ENCODE peak calls at places on chromosome 5, in four cellular contexts. X is HL-60, Y is spleen, A is prostate gland. K is an unnamed sample.

GRCh38 chr5:14443665-14444064 is 137.9 kb upstream of the OTULINL start:
- DNase-seq in A (peak; percentile 28), X (no peak), Y (no peak), K (no peak)

GRCh38 chr5:112616812-112617547 is 120.7 kb upstream of the APC start:
- DNase-seq in X (no peak), Y (no peak), A (no peak), K (no peak)

GRCh38 chr5:124665035-124665434 is 81.4 kb downstream of the ZNF608 start:
- DNase-seq in X (no peak), A (no peak), Y (no peak), K (no peak)

GRCh38 chr5:156755421-156756087 is 94.5 kb upstream of the PPP1R2B start:
- DNase-seq in X (no peak), A (no peak), Y (no peak), K (no peak)

GRCh38 chr5:111931658-111932057 is 174.7 kb upstream of the NREP start:
- DNase-seq in Y (no peak), X (no peak), A (no peak), K (no peak)

GRCh38 chr5:9924614-9925013 is 294.5 kb upstream of the TAS2R1 start:
- DNase-seq in A (no peak), X (peak; percentile 12), Y (no peak), K (peak; percentile 22)

GRCh38 chr5:10441992-10442435 is 335 bp downstream of the ROPN1L start:
- DNase-seq in X (no peak), A (no peak), Y (no peak), K (no peak)

GRCh38 chr5:393846-394275 is 49.1 kb upstream of the EXOC3 start:
- DNase-seq in Y (no peak), X (no peak), A (peak; percentile 3), K (no peak)

GRCh38 chr5:21919417-21920022 is 933.6 kb downstream of the CDH12 start:
- DNase-seq in X (no peak), A (no peak), Y (no peak), K (peak; percentile 32)

GRCh38 chr5:63245271-63245670 is 666.7 kb downstream of the LRRC70 start:
- DNase-seq in X (no peak), Y (no peak), A (no peak), K (no peak)

GRCh38 chr5:31861601-31862000 is 222.7 kb downstream of the PDZD2 start:
- DNase-seq in A (no peak), X (no peak), Y (no peak), K (no peak)

GRCh38 chr5:127400524-127400923 is 109.9 kb downstream of the MEGF10 start:
- DNase-seq in Y (no peak), X (no peak), A (no peak), K (no peak)

GRCh38 chr5:141338538-141339306 is at the start of gene PCDHGA2:
- DNase-seq in A (no peak), Y (no peak), X (no peak), K (no peak)

GRCh38 chr5:20215257-20215656 is 227.3 kb upstream of the CDH18 start:
- DNase-seq in X (no peak), Y (no peak), A (no peak), K (no peak)

GRCh38 chr5:40796487-40796889 is 1.7 kb downstream of the PRKAA1 start:
- DNase-seq in A (no peak), X (peak; percentile 91), Y (no peak), K (no peak)

DNA sequence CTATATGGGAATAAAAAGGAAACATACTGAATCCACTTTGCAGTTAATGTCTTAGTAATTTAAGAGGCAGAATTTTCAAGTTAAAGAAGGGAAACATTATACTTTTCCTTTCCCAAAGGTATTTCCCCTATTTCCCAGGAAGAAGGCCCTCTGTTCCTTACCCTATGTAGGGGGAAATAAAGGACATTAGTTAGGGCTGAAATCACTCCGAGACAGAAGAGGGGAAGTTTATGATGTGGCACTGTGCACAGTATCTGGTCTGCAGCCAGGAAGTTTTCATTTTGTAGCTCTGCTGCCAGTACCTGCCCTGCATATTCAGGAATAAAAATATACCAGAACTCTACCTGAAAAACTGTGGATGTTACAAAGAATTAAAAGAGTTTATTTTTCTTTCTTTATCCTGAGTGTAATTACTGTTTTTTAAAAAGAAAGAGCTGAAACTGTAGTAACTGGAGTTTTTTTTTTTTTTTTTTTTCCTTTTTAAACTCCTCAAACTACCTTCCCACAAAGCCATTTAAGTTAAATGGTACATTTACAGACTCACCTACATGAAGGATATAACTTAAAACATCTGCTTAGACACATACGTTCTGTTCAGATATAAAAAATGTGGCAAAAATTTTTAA is 7.3 kb downstream of the MEF2C start:
- DNase-seq in Y (no peak), A (no peak), X (no peak), K (no peak)
- TF ChIP-seq POLR2AphosphoS5 in Y (no peak), A (no peak), X (no peak), K (no peak)

DNA sequence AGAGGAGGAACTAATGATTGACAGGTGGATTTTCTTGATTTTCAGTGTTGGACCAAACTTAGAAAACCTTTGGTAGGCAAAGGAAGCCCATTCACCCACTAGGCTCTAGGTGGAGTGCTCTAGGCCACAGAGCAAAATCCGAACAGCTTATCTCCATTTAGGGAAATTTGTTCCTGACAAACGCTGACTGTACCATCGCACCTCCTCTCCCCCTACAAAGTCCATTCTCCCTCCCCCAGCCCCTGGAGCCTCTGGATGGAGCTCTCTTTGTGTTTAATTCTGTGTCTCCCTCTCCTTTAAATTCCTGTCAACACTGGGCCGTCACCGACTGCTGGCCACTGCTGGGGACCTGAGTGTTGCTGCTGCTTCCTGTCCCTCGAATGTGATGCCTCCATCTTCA is 350.1 kb upstream of the IRX2 start:
- DNase-seq in Y (peak; percentile 16), X (no peak), A (no peak), K (no peak)
- H3K27ac ChIP-seq in Y (no peak overlapping the region), X (no peak overlapping the region), A (no peak overlapping the region), K (no peak overlapping the region)

DNA sequence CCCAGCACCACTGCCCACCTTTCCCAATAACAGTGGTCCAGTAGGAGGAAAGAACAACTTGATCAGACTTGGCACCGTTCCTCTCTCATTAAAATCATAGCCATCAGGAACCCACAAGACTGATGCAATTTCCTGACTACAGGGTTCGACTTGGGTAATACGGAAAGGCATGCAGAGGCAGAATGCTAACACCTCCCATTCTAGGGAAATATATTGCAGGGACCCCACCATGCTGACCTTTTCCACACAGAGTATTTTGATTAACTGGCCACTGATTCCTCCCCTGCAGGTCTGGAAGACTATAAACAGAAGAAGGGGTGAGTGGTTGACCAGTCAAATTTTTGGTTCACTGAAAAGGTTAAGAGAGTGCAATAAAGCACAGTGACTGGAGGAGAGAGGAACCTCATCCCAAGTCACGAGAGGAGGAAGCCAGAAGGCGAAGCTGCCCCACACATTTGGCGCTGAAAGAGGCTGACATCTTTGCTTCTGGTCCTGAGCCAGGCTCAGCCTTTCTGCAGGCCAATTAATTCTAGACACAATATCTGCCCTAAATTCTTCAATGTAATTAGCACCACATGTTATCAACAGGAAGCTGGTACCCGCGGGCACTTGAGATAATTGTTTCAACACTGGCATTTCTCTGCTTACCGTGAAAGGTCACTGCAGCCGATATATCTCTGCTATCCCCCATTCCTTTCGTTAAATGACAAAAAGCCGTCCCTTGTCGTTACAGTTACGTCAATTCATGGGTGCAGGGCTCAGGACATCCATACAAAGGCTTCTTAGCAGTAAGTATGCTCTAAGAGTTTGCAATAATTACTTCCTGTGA is 64.7 kb upstream of the SPOCK1 start:
- DNase-seq in Y (no peak), A (no peak), X (peak; percentile 66), K (no peak)
- TF ChIP-seq POLR2AphosphoS5 in Y (no peak), A (no peak), X (no peak), K (no peak)

GRCh38 chr5:173806270-173807035 is 81.7 kb upstream of the CPEB4 start:
- DNase-seq in A (no peak), Y (no peak), X (no peak), K (no peak)
- H3K27ac ChIP-seq in A (no peak overlapping the region), Y (no peak overlapping the region), X (no peak overlapping the region), K (no peak overlapping the region)

GRCh38 chr5:65562731-65563701 is at the start of the genes CENPK and PPWD1:
- DNase-seq in Y (peak; percentile 97), X (peak; percentile 66), A (peak; percentile 94), K (peak; percentile 90)
- TF ChIP-seq POLR2AphosphoS5 in Y (peak; percentile 93), X (peak; percentile 85), A (peak; percentile 99), K (peak; percentile 90)

DNA sequence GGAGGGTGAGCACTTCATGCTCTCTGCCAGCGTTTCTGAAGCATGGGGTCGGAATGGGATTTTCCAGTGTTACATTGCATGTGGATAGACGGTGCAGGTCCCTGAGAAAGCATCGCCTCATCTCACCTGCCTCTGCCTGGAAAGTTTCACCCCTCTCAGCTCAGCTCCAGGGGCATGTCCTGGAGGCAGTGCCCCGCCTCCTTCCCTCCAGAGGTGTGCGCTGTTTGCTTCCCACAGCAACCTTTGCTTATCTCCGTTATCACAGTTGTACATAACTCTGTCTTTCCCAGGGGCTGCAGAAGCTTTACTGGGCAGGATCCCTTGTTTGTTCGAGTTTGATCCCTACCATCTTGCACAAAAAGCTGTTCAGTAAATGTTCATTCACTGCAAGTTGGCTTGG is 10.7 kb upstream of the CREBRF start:
- DNase-seq in X (no peak), A (no peak), Y (no peak), K (no peak)
- H3K27ac ChIP-seq in X (no peak overlapping the region), A (no peak overlapping the region), Y (no peak overlapping the region), K (no peak overlapping the region)

DNA sequence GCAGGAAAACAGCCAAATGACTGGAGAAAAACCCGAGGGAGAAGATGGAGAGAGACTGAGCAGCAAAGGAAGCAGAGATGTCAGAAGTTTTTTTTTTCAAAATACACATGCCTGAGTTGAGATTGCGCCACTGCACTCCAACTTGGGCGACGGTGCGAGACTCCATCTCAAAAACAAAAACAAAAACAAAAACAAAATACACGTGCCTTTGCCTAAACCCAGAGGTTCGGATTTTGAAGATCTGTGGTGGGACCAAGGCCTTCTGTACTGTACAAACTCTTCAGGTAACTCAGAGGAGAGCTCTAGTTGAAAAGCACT is 38.8 kb upstream of the FBXW11 start:
- DNase-seq in Y (peak; percentile 6), A (no peak), X (no peak), K (no peak)
- TF ChIP-seq POLR2AphosphoS5 in Y (no peak), A (no peak), X (no peak), K (no peak)

DNA sequence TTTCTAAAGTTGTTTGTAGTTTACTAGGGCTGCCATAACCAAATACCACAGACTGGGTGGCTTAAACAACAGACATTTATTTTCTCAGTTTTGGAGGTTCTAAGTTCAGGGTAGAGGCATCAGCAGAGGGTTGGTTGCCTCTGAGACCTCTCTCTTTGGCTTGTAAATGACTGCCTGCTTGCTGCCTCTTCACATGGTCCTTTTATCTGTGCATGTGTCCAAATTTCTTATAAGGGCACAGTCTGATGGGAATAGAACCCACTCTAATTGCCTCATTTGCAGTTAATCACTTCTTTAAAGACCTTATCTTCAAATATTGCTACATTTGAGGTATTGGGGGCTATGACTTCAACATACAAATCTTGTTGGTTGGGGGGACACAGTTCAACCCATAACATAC is 36.8 kb downstream of the GPBP1 start:
- DNase-seq in Y (no peak), X (no peak), A (no peak), K (no peak)
- H3K27ac ChIP-seq in Y (peak overlapping the region; percentile 7), X (no peak overlapping the region), A (no peak overlapping the region), K (no peak overlapping the region)

K was measured in Panc1.